ENCODE peak calls at places on chromosomes 16 and 17, in six cellular contexts. Y is spleen, C is breast epithelium, T is transverse colon, B is sigmoid colon, H is K562. X is an unnamed sample.
A peak's percentile ranks its signal among the peaks of the same experiment; 100 is the strongest.

GRCh38 chr16:11087691-11088431 is 143.5 kb downstream of the CLEC16A start:
- DNase-seq in Y (no peak), C (no peak), T (no peak), B (no peak), H (no peak), X (no peak)

GRCh38 chr16:88639231-88640038 is 1.1 kb downstream of the IL17C start:
- DNase-seq in Y (no peak), C (no peak), T (peak; percentile 74), B (no peak), H (peak; percentile 69), X (peak; percentile 85)

GRCh38 chr16:14325921-14326401 is 254.8 kb downstream of the MRTFB start:
- DNase-seq in Y (no peak), C (no peak), T (no peak), B (no peak), H (no peak), X (no peak)

GRCh38 chr16:89395150-89396142 is 94.9 kb downstream of the ANKRD11 start:
- DNase-seq in Y (no peak), C (peak; percentile 84), T (peak; percentile 87), B (peak; percentile 99), H (no peak), X (peak; percentile 88)

GRCh38 chr17:4735825-4736651 is 3.6 kb upstream of the ZMYND15 start:
- DNase-seq in Y (peak; percentile 67), C (no peak), T (no peak), B (peak; percentile 77), H (no peak), X (no peak)

GRCh38 chr16:47732122-47732805 is 271.1 kb downstream of the PHKB start:
- DNase-seq in Y (no peak), C (no peak), T (no peak), B (no peak), H (no peak), X (no peak)

GRCh38 chr17:48970865-48971687 is 2.7 kb upstream of the GIP start:
- DNase-seq in Y (peak; percentile 30), C (no peak), T (no peak), B (peak; percentile 36), H (peak; percentile 47), X (no peak)

GRCh38 chr17:31788956-31789355 is 70.1 kb downstream of the COPRS start:
- DNase-seq in Y (no peak), C (no peak), T (no peak), B (no peak), H (no peak), X (no peak)

GRCh38 chr16:75092777-75093176 is 23.8 kb downstream of the LDHD start:
- DNase-seq in Y (no peak), C (no peak), T (peak; percentile 75), B (no peak), H (no peak), X (no peak)

GRCh38 chr16:51002889-51003490 is 148.1 kb downstream of the SALL1 start:
- DNase-seq in Y (no peak), C (no peak), T (no peak), B (no peak), H (no peak), X (no peak)

GRCh38 chr16:85029413-85029794 is 1.8 kb downstream of the KIAA0513 start:
- DNase-seq in Y (no peak), C (no peak), T (peak; percentile 46), B (peak; percentile 83), H (peak; percentile 76), X (no peak)

GRCh38 chr16:85888405-85889331 is 10.3 kb upstream of the IRF8 start:
- DNase-seq in Y (no peak), C (no peak), T (no peak), B (no peak), H (no peak), X (no peak)

GRCh38 chr17:7515912-7516610 is 31.9 kb downstream of the POLR2A start:
- DNase-seq in Y (no peak), C (no peak), T (peak; percentile 71), B (no peak), H (no peak), X (peak; percentile 69)

GRCh38 chr16:81610144-81610842 is 165.7 kb downstream of the CMIP start:
- DNase-seq in Y (no peak), C (peak; percentile 64), T (peak; percentile 57), B (peak; percentile 88), H (no peak), X (no peak)

GRCh38 chr17:40121191-40121885 is 433 bp upstream of the MSL1 start:
- DNase-seq in Y (peak; percentile 89), C (no peak), T (peak; percentile 59), B (peak; percentile 83), H (peak; percentile 66), X (peak; percentile 32)

GRCh38 chr16:275786-276232 is at the start of gene RGS11:
- DNase-seq in Y (no peak), C (no peak), T (no peak), B (no peak), H (no peak), X (no peak)

GRCh38 chr17:36859701-36860100 is 77.6 kb upstream of the LHX1 start:
- DNase-seq in Y (no peak), C (no peak), T (no peak), B (no peak), H (no peak), X (no peak)

GRCh38 chr16:20243731-20244281 is 83.5 kb downstream of the GP2 start:
- DNase-seq in Y (no peak), C (no peak), T (no peak), B (no peak), H (no peak), X (no peak)

GRCh38 chr16:17318200-17318599 is 152.6 kb downstream of the XYLT1 start:
- DNase-seq in Y (no peak), C (no peak), T (no peak), B (no peak), H (no peak), X (no peak)

GRCh38 chr17:77651983-77652382 is 306.5 kb upstream of the TNRC6C start:
- DNase-seq in Y (peak; percentile 20), C (no peak), T (no peak), B (peak; percentile 11), H (no peak), X (no peak)

GRCh38 chr17:67260051-67260987 is 15.3 kb upstream of the HELZ start:
- DNase-seq in Y (no peak), C (no peak), T (peak; percentile 14), B (peak; percentile 77), H (no peak), X (no peak)

GRCh38 chr17:42387663-42388380 is 420 bp downstream of the STAT3 start:
- DNase-seq in Y (peak; percentile 92), C (peak; percentile 60), T (peak; percentile 69), B (peak; percentile 80), H (peak; percentile 48), X (peak; percentile 77)

GRCh38 chr16:22659933-22660332 is 149.2 kb downstream of the NPIPB5 start:
- DNase-seq in Y (no peak), C (no peak), T (peak; percentile 32), B (no peak), H (no peak), X (no peak)

GRCh38 chr17:56045907-56046306 is 107.4 kb upstream of the ANKFN1 start:
- DNase-seq in Y (no peak), C (no peak), T (no peak), B (no peak), H (no peak), X (no peak)

GRCh38 chr16:1723450-1724147 is 17.6 kb downstream of the MAPK8IP3 start:
- DNase-seq in Y (no peak), C (no peak), T (peak; percentile 54), B (no peak), H (peak; percentile 69), X (peak; percentile 38)

GRCh38 chr17:82599674-82600661 is 48.3 kb downstream of the WDR45B start:
- DNase-seq in Y (no peak), C (no peak), T (no peak), B (no peak), H (no peak), X (no peak)

GRCh38 chr16:2388875-2389433 is 40.3 kb upstream of the CCNF start:
- DNase-seq in Y (no peak), C (no peak), T (peak; percentile 7), B (no peak), H (no peak), X (no peak)

GRCh38 chr16:31071861-31072260 is 2.2 kb downstream of the ZNF668 start:
- DNase-seq in Y (no peak), C (no peak), T (no peak), B (no peak), H (no peak), X (no peak)

GRCh38 chr17:7842380-7842949 is 8.4 kb downstream of the KDM6B start:
- DNase-seq in Y (peak; percentile 96), C (peak; percentile 61), T (peak; percentile 82), B (peak; percentile 85), H (peak; percentile 18), X (peak; percentile 87)

GRCh38 chr16:57593021-57593420 is 35.4 kb upstream of the ADGRG1 start:
- DNase-seq in Y (no peak), C (no peak), T (no peak), B (no peak), H (no peak), X (no peak)

GRCh38 chr16:62625291-62625690 is 589.1 kb upstream of the CDH8 start:
- DNase-seq in Y (no peak), C (no peak), T (no peak), B (no peak), H (no peak), X (no peak)

GRCh38 chr17:76560036-76560876 is 20.4 kb downstream of the PRCD start:
- DNase-seq in Y (no peak), C (no peak), T (no peak), B (no peak), H (no peak), X (no peak)
- H3K4me3 ChIP-seq in Y (no peak overlapping the region), C (no peak overlapping the region), T (no peak overlapping the region), B (no peak overlapping the region), H (peak overlapping the region; percentile 57), X (peak overlapping the region; percentile 77)

DNA sequence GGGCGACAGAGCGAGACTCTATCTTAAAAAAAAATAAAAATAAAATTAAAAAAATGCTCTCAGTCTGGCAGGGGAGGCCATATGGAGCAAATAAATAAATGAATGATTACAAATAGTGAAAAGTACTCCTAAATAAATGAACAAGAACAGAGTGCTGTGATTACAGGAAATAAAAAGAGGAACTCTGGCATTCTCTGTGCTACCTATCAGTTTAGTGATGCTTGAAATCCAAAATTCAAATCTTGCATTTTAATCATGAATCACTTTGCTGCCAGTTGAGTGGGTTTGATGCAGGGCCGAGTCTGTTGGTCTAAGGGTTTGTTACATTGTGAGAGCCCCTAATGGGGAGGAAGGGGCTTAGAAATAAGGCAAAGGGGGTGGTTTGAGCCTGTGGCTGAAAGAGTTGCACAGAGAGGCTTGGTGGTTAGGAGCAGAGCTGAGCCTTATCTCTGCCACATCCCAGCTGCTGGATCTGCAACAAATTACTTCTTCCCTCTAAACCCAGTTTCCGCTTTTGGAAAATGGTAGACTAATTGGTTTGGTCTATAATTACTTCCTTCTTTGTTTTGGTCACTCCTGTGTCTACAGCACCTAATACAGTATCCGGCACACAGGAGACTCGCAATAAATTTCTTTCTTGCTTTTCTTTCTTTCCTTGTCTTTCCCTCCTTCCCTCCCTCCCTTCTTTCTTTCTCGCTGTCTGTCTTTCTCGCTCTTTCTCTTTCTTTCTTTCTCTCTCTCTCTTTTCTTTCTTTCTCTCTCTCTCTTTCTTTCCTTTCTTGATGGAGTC is 6.3 kb upstream of the ABCC1 start:
- DNase-seq in Y (no peak), C (no peak), T (no peak), B (peak; percentile 1), H (no peak), X (no peak)
- TF ChIP-seq POLR2AphosphoS5 in Y (no peak), C (no peak), T (no peak), B (no peak), H (no peak), X (no peak)

GRCh38 chr17:81567191-81567590 is 15.0 kb upstream of the FAAP100 start:
- DNase-seq in Y (no peak), C (no peak), T (no peak), B (no peak), H (no peak), X (no peak)
- H3K4me3 ChIP-seq in Y (no peak overlapping the region), C (no peak overlapping the region), T (no peak overlapping the region), B (no peak overlapping the region), H (no peak overlapping the region), X (peak overlapping the region; percentile 17)

GRCh38 chr17:333626-334396 is 18.8 kb downstream of the RPH3AL start:
- DNase-seq in Y (peak; percentile 90), C (no peak), T (peak; percentile 67), B (peak; percentile 95), H (peak; percentile 45), X (no peak)
- TF ChIP-seq POLR2AphosphoS5 in Y (peak; percentile 89), C (no peak), T (peak; percentile 53), B (peak; percentile 85), H (no peak), X (peak; percentile 48)